ENCODE peak calls at places on chromosome 3, in five cellular contexts. M, T, U, Y and Q are unnamed samples.

GRCh38 chr3:27877122-27878011 is 155.2 kb upstream of the EOMES start:
- DNase-seq in Y (no peak), T (no peak), M (no peak), U (no peak), Q (no peak)

GRCh38 chr3:48030188-48030587 is 14.0 kb upstream of the MAP4 start:
- DNase-seq in Y (no peak), T (no peak), M (no peak), U (no peak), Q (no peak)

GRCh38 chr3:108182339-108182738 is 39.9 kb downstream of the IFT57 start:
- DNase-seq in M (no peak), Y (no peak), T (no peak), U (no peak), Q (no peak)

GRCh38 chr3:15506571-15506970 is 14.9 kb downstream of the COLQ start:
- DNase-seq in T (no peak), U (no peak), M (no peak), Y (no peak), Q (no peak)

GRCh38 chr3:71722693-71723092 is 2.5 kb downstream of the EIF4E3 start:
- DNase-seq in U (no peak), Y (no peak), M (no peak), T (no peak), Q (no peak)

GRCh38 chr3:151579571-151580270 is 118.9 kb upstream of the IGSF10 start:
- DNase-seq in U (no peak), T (no peak), M (peak), Y (no peak), Q (no peak)

GRCh38 chr3:78918361-78919020 is 849.3 kb downstream of the ROBO1 start:
- DNase-seq in Y (no peak), M (peak), T (no peak), U (no peak), Q (no peak)

GRCh38 chr3:33438871-33439270 is 1.3 kb downstream of the UBP1 start:
- DNase-seq in T (no peak), Y (no peak), M (peak), U (no peak), Q (no peak)

GRCh38 chr3:58028902-58029301 is 20.7 kb downstream of the FLNB start:
- DNase-seq in Y (no peak), T (no peak), M (no peak), U (no peak), Q (no peak)

GRCh38 chr3:124363451-124363850 is 366.8 kb upstream of the UMPS start:
- DNase-seq in Y (no peak), U (no peak), M (peak), T (no peak), Q (no peak)

GRCh38 chr3:186386883-186387560 is 25.0 kb upstream of the DGKG start:
- DNase-seq in U (no peak), M (no peak), T (no peak), Y (no peak), Q (no peak)

GRCh38 chr3:122318620-122319019 is 6.4 kb upstream of the CSTA start:
- DNase-seq in M (no peak), T (no peak), U (no peak), Y (no peak), Q (no peak)

GRCh38 chr3:27224197-27224596 is 145.0 kb downstream of the NEK10 start:
- DNase-seq in U (no peak), M (peak), Y (no peak), T (no peak), Q (no peak)

GRCh38 chr3:88433572-88433971 is 283.8 kb downstream of the C3orf38 start:
- DNase-seq in Y (no peak), T (no peak), U (no peak), M (no peak), Q (no peak)

GRCh38 chr3:118842147-118842863 is 192.3 kb downstream of the IGSF11 start:
- DNase-seq in U (no peak), T (no peak), Y (no peak), M (no peak), Q (no peak)

GRCh38 chr3:122105626-122106025 is 50.5 kb downstream of the CD86 start:
- DNase-seq in M (peak), T (no peak), U (no peak), Y (no peak), Q (no peak)

GRCh38 chr3:42960282-42960681 is 18.8 kb upstream of the GASK1A start:
- DNase-seq in T (no peak), Y (no peak), U (no peak), M (no peak), Q (no peak)

GRCh38 chr3:107525954-107526305 is 3.2 kb downstream of the BBX start:
- DNase-seq in T (no peak), M (no peak), U (no peak), Y (peak), Q (no peak)

GRCh38 chr3:132256984-132257383 is 60.2 kb upstream of the ACP3 start:
- DNase-seq in U (no peak), T (no peak), M (peak), Y (no peak), Q (no peak)

GRCh38 chr3:42262525-42262924 is 3.5 kb downstream of the CCK start:
- DNase-seq in U (no peak), T (no peak), Y (no peak), M (peak), Q (no peak)

GRCh38 chr3:18559323-18559972 is 134.3 kb upstream of the SATB1 start:
- DNase-seq in Y (no peak), M (no peak), T (no peak), U (no peak), Q (no peak)

GRCh38 chr3:139906441-139906840 is 28.5 kb upstream of the CLSTN2 start:
- DNase-seq in T (no peak), M (peak), Y (no peak), U (no peak), Q (no peak)

GRCh38 chr3:138625707-138626365 is 17.3 kb downstream of the FAIM start:
- DNase-seq in U (no peak), Y (no peak), T (no peak), M (peak), Q (no peak)

GRCh38 chr3:123353852-123354238 is 95.0 kb downstream of the ADCY5 start:
- DNase-seq in U (no peak), M (peak), T (no peak), Y (no peak), Q (no peak)

GRCh38 chr3:178778579-178778978 is 242.3 kb downstream of the KCNMB2 start:
- DNase-seq in U (no peak), M (no peak), T (no peak), Y (no peak), Q (no peak)

GRCh38 chr3:191721983-191722382 is 261.0 kb downstream of the PYDC2 start:
- DNase-seq in T (no peak), U (no peak), M (no peak), Y (no peak), Q (no peak)

GRCh38 chr3:115670911-115671310 is 47.6 kb downstream of the GAP43 start:
- DNase-seq in T (no peak), M (peak), Y (no peak), U (no peak), Q (no peak)

GRCh38 chr3:17577795-17578520 is 164.5 kb downstream of the TBC1D5 start:
- DNase-seq in Y (no peak), M (peak), T (no peak), U (no peak), Q (no peak)

GRCh38 chr3:169264711-169265110 is 398.8 kb downstream of the MECOM start:
- DNase-seq in Y (no peak), M (peak), U (no peak), T (no peak), Q (no peak)

GRCh38 chr3:156445117-156445968 is 109.6 kb downstream of the SSR3 start:
- DNase-seq in T (no peak), U (no peak), Y (no peak), M (peak), Q (no peak)

GRCh38 chr3:184691397-184692131 is 20.3 kb downstream of the MAGEF1 start:
- DNase-seq in T (no peak), M (peak), U (no peak), Y (no peak), Q (no peak)

GRCh38 chr3:38164966-38165721 is at the start of gene OXSR1:
- DNase-seq in M (peak), Y (peak), U (peak), T (peak), Q (peak)

GRCh38 chr3:134008630-134009156 is 21.0 kb downstream of the SLCO2A1 start:
- DNase-seq in U (no peak), M (peak), T (no peak), Y (no peak), Q (no peak)

GRCh38 chr3:143139786-143140185 is 20.2 kb downstream of the CHST2 start:
- DNase-seq in M (no peak), U (no peak), T (no peak), Y (no peak), Q (no peak)

GRCh38 chr3:32009101-32009500 is 27.6 kb downstream of the ZNF860 start:
- DNase-seq in Y (no peak), M (no peak), U (no peak), T (no peak), Q (no peak)

GRCh38 chr3:155890671-155891190 is 20.3 kb downstream of the GMPS start:
- DNase-seq in M (peak), T (no peak), Y (no peak), U (no peak), Q (no peak)

GRCh38 chr3:141239551-141240281 is 8.1 kb downstream of the PXYLP1 start:
- DNase-seq in M (no peak), T (no peak), U (no peak), Y (no peak), Q (peak)

GRCh38 chr3:52052831-52053306 is 3.5 kb downstream of the DUSP7 start:
- DNase-seq in M (peak), U (peak), T (peak), Y (peak), Q (no peak)

GRCh38 chr3:100457811-100458210 is 34.6 kb upstream of the TMEM45A start:
- DNase-seq in T (no peak), M (no peak), U (no peak), Y (no peak), Q (no peak)
- TF ChIP-seq CTCF in T (no peak), M (no peak), U (no peak), Y (no peak), Q (no peak)

GRCh38 chr3:13673207-13673606 is 124.3 kb downstream of the FBLN2 start:
- DNase-seq in Y (no peak), U (no peak), M (no peak), T (no peak), Q (no peak)
- TF ChIP-seq CTCF in Y (no peak), U (no peak), M (peak), T (no peak), Q (peak)

GRCh38 chr3:175940881-175941280 is 1081.7 kb downstream of the NAALADL2 start:
- DNase-seq in U (no peak), Y (no peak), T (no peak), M (no peak), Q (no peak)
- TF ChIP-seq CTCF in U (no peak), Y (no peak), T (no peak), M (no peak), Q (no peak)

DNA sequence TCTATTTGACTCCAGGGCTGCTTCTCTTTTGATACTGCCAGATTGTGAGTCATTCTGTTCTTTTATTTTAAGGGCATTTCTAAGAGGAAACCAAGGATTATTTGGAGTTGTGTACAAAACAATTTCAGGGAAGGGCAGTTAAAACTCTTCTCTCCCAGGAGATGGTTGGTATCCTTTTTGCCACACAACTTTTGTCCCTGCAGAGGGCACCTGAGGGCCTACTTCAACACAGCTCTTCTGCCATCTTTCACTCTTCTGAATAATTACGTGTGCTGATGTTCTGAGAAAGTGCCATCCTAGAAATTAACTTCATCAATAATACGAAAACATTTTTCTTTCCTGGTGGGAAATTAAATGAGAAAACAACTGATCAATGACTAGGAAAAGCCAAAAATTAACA is 75.7 kb upstream of the GADL1 start:
- DNase-seq in U (no peak), T (no peak), Y (no peak), M (peak), Q (no peak)
- TF ChIP-seq CTCF in U (no peak), T (peak), Y (peak), M (peak), Q (no peak)

DNA sequence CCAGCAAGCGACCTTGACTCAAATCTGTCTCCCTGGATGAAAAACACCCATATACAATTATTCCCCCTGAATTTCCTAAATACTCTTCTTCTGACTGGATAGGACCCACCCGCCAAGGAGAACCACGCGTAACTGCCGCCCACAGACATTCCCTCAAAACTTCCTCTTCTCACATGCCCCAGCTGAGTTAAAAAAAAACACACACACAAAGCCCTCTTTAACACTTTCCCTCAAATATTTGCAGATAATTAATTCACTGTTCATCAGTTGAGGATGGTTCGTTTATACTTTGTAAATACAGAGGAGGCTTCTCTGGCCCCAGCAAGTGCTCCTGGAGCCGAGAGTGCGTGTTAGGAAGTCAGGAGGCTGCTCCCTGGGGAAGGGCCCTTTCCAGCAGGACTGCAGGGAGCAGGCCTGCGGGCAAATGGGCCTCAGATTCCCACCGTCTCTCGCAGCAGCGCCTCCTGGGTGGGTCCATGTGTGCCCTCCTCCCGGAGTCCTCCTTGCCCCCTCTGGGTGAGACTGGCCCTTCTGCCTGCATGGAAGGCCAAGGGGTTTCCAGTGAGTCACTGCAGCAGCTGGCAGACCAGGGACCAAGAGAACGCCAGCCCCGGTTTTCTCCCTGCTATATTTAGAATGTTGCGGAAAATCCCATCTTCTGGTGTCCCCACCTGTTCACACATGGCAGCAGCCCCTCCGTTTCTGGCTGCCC is 46.8 kb downstream of the MGLL start:
- DNase-seq in U (no peak), T (no peak), M (peak), Y (no peak), Q (no peak)
- TF ChIP-seq CTCF in U (no peak), T (no peak), M (no peak), Y (no peak), Q (no peak)

DNA sequence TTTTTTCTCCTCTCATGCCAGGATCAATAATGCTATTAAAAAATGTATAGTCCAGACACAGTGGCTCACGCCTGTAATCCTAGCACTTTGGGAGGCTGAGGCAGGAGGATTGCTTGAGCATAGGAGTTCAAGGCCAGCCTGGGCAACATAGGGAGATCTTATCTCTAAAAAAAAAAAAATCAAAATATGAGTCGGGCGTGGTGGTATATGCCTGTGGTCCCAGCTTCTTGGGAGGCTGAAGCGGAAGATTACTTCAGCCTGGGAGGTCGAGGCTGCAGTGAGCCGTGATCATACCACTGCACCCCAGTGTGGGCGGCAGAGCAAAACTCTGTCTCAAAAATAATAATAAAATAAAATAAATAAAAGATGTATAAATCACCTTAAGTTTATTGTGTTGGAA is 75.4 kb downstream of the WWTR1 start:
- DNase-seq in M (no peak), U (no peak), Y (no peak), T (no peak), Q (no peak)
- TF ChIP-seq CTCF in M (no peak), U (no peak), Y (no peak), T (no peak), Q (no peak)

DNA sequence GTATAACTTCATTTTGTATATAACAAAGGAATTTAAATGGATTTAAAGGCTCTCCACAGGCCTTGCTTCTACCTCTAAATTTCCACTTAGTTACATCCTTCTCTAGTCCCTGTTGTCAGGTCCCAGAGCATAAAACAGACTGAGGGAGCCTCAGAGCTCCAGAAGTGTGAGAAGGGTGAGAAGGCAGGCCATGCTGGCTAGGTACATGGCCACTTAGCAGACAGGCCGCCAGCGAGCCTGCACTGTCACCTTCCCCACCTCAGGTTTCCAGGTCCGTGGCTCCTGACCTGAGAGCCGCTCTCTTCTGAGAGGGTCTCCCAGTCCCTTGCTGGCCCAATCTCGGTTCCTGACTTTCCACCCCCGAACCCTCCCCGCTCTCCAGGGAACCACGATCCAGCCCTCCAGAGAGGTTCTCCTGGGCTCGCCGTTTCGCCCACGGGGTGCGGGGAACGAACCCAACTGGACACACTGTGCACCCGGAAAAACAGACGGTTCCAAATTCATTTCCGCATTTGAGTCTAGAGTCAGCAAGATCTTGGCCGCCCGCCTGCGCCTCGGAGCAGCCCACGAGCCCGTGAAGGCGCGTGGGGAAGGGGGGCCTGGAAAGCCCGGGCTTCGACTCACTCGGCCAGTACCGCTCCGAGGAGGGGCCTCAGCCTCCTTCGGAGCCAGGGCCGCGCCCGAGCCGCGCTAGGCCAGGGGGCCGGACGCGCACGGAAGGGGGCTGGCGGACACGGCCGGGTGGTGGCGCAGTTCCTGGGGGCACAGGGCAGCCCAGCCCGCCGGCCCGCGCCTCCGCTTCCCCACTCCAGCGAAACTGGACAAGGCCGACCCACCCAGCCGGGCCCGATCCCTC is 16.7 kb upstream of the SOX2 start:
- DNase-seq in T (peak), M (no peak), Y (no peak), U (no peak), Q (no peak)
- TF ChIP-seq CTCF in T (peak), M (no peak), Y (no peak), U (no peak), Q (no peak)